ENCODE peak calls at places on chromosomes 3 and 15, in five cellular contexts. O is adrenal gland, V is left ventricle myocardium inferior, X is fibroblast of mammary gland, W is AG04449. R is an unnamed sample.

GRCh38 chr3:14235896-14236295 is 57.3 kb downstream of the LSM3 start:
- DNase-seq in O (no peak), V (peak), X (no peak), W (no peak), R (no peak)

GRCh38 chr3:194141415-194142155 is 5.6 kb downstream of the HES1 start:
- DNase-seq in O (peak), V (peak), X (peak), W (no peak), R (peak)

GRCh38 chr15:94174399-94174802 is 57.0 kb upstream of the MCTP2 start:
- DNase-seq in O (no peak), V (no peak), X (peak), W (peak), R (no peak)

GRCh38 chr15:35302340-35302739 is 217.2 kb upstream of the NANOGP8 start:
- DNase-seq in O (no peak), V (no peak), X (no peak), W (no peak), R (no peak)

GRCh38 chr3:187041362-187042061 is 97.8 kb downstream of the RPL39L start:
- DNase-seq in O (no peak), V (no peak), X (no peak), W (no peak), R (peak)

GRCh38 chr3:72515915-72516314 is 332.3 kb downstream of the SHQ1 start:
- DNase-seq in O (no peak), V (no peak), X (peak), W (no peak), R (peak)

GRCh38 chr3:115512565-115513410 is 110.5 kb upstream of the GAP43 start:
- DNase-seq in O (no peak), V (peak), X (peak), W (no peak), R (peak)

GRCh38 chr3:141804447-141804777 is 41.2 kb downstream of the GRK7 start:
- DNase-seq in O (no peak), V (no peak), X (no peak), W (no peak), R (no peak)

GRCh38 chr15:29364429-29365078 is 94.9 kb upstream of the NSMCE3 start:
- DNase-seq in O (no peak), V (no peak), X (peak), W (peak), R (peak)

GRCh38 chr15:101501703-101502373 is 12.3 kb upstream of the PCSK6 start:
- DNase-seq in O (peak), V (no peak), X (no peak), W (no peak), R (no peak)

GRCh38 chr3:145623349-145623748 is 537.6 kb downstream of the PLOD2 start:
- DNase-seq in O (no peak), V (no peak), X (peak), W (no peak), R (no peak)

GRCh38 chr3:190338717-190339116 is 16.5 kb upstream of the CLDN1 start:
- DNase-seq in O (no peak), V (no peak), X (peak), W (no peak), R (peak)

GRCh38 chr3:130894130-130894872 is 417 bp downstream of the ATP2C1 start:
- DNase-seq in O (peak), V (peak), X (no peak), W (no peak), R (peak)

GRCh38 chr3:162719684-162720341 is 1223.2 kb downstream of the OTOL1 start:
- DNase-seq in O (no peak), V (no peak), X (peak), W (peak), R (peak)

GRCh38 chr15:72353266-72353665 is 22.5 kb downstream of the HEXA start:
- DNase-seq in O (no peak), V (no peak), X (peak), W (no peak), R (no peak)

GRCh38 chr15:52716536-52716935 is 37.3 kb upstream of the ATOSA start:
- DNase-seq in O (no peak), V (no peak), X (no peak), W (no peak), R (no peak)

GRCh38 chr15:74464897-74465296 is 3.9 kb upstream of the UBL7 start:
- DNase-seq in O (no peak), V (no peak), X (no peak), W (no peak), R (no peak)

GRCh38 chr3:178385280-178385952 is 150.8 kb upstream of the KCNMB2 start:
- DNase-seq in O (no peak), V (no peak), X (peak), W (no peak), R (peak)

GRCh38 chr3:52091566-52092290 is 35.4 kb upstream of the DUSP7 start:
- DNase-seq in O (no peak), V (peak), X (peak), W (no peak), R (peak)

GRCh38 chr3:5022966-5023776 is 43.9 kb downstream of the BHLHE40 start:
- DNase-seq in O (peak), V (no peak), X (peak), W (peak), R (peak)

GRCh38 chr3:141093971-141094401 is 42.8 kb downstream of the SPSB4 start:
- DNase-seq in O (no peak), V (peak), X (no peak), W (no peak), R (peak)

GRCh38 chr3:29950232-29950631 is 656.2 kb upstream of the TGFBR2 start:
- DNase-seq in O (no peak), V (no peak), X (no peak), W (no peak), R (no peak)

GRCh38 chr3:183385698-183386590 is 42.5 kb downstream of the MCF2L2 start:
- DNase-seq in O (peak), V (no peak), X (peak), W (peak), R (peak)

GRCh38 chr15:52150043-52150825 is 37.7 kb upstream of the BCL2L10 start:
- DNase-seq in O (no peak), V (no peak), X (no peak), W (no peak), R (no peak)

GRCh38 chr15:84826369-84826823 is 9.2 kb downstream of the ALPK3 start:
- DNase-seq in O (no peak), V (no peak), X (peak), W (no peak), R (peak)

GRCh38 chr3:104886220-104886995 is 480.3 kb upstream of the ALCAM start:
- DNase-seq in O (peak), V (no peak), X (peak), W (no peak), R (peak)

GRCh38 chr15:86711476-86711875 is 631.8 kb downstream of the AGBL1 start:
- DNase-seq in O (no peak), V (no peak), X (no peak), W (no peak), R (no peak)

GRCh38 chr15:52236015-52236414 is 44.8 kb upstream of the GNB5 start:
- DNase-seq in O (no peak), V (no peak), X (no peak), W (no peak), R (no peak)

GRCh38 chr3:180631317-180631716 is 29.4 kb downstream of the TTC14 start:
- DNase-seq in O (no peak), V (no peak), X (no peak), W (no peak), R (no peak)

GRCh38 chr15:91887921-91888373 is 34.4 kb downstream of the SLCO3A1 start:
- DNase-seq in O (no peak), V (no peak), X (peak), W (no peak), R (peak)

GRCh38 chr3:106004137-106004600 is 135.4 kb upstream of the CBLB start:
- DNase-seq in O (no peak), V (no peak), X (peak), W (peak), R (peak)

GRCh38 chr15:50181983-50182232 is at the start of gene SLC27A2:
- DNase-seq in O (no peak), V (peak), X (no peak), W (no peak), R (peak)

GRCh38 chr3:107687182-107687581 is 164.4 kb downstream of the BBX start:
- DNase-seq in O (no peak), V (no peak), X (no peak), W (no peak), R (no peak)

GRCh38 chr3:150110097-150110496 is 139.4 kb upstream of the PFN2 start:
- DNase-seq in O (no peak), V (no peak), X (no peak), W (no peak), R (no peak)

GRCh38 chr15:69784808-69785550 is 312.7 kb downstream of the TLE3 start:
- DNase-seq in O (no peak), V (no peak), X (peak), W (no peak), R (peak)

GRCh38 chr3:44883999-44884431 is 9.6 kb downstream of the TGM4 start:
- DNase-seq in O (no peak), V (no peak), X (peak), W (peak), R (peak)

GRCh38 chr15:37015025-37015424 is 85.3 kb downstream of the MEIS2 start:
- DNase-seq in O (peak), V (no peak), X (peak), W (no peak), R (peak)

GRCh38 chr3:11517601-11518000 is 126.1 kb downstream of the VGLL4 start:
- DNase-seq in O (no peak), V (no peak), X (no peak), W (no peak), R (no peak)

GRCh38 chr3:11509175-11510000 is 134.3 kb downstream of the VGLL4 start:
- DNase-seq in O (peak), V (peak), X (peak), W (peak), R (peak)

GRCh38 chr3:11513817-11514135 is 129.9 kb downstream of the VGLL4 start:
- DNase-seq in O (no peak), V (no peak), X (no peak), W (no peak), R (peak)

GRCh38 chr3:11510001-11510760 is 133.5 kb downstream of the VGLL4 start:
- DNase-seq in O (peak), V (peak), X (no peak), W (no peak), R (no peak)

DNA sequence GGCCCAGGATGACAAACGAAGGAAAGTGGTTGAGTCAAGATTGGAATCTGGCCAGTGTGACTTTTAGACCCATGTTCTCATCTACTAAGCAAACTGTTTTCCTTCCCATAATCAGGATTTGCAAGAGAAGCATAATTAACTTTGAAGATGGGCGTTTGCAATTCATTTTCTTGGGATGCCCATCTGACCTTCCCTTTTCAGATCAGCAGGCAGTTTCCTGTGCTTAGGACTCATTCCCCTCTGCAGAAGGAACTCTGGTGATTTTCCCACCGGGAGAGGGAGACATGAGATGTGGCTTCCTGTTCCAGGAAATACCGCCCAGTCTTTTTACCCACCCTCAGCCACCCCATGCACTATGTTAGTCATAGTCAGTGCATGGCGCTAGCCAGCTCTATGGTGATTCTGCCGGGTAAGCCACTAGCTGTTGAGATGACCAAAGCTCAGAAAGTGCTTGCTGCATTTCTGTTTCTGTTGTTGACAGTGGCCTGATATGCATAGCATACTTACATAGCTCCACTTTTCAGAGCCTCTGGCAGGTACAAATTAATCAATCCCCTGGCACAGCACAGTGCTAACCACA is 129.4 kb downstream of the VGLL4 start:
- DNase-seq in O (peak), V (peak), X (peak), W (peak), R (peak)
- TF ChIP-seq CTCF in O (no peak), V (peak), X (no peak), W (no peak), R (no peak)

DNA sequence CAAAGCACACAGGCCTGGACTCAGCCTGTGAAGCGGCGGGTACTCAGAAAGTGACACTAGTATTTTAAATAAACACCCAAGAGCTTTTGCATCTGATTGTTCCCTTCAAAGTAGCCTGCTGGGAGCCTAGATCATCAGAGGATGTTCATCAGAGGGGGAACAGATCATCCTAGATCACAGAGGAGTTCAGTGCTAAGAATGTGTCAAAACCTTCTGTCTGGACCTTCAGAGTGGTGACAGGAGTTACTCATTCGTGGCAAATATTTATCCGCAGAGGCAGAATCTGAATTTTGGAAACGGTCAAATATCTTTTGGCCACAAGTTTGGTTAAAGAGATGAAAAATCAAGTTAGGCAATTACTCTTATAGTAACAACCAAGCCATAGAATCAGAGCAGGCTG is 9.7 kb upstream of the KIF7 start:
- DNase-seq in O (no peak), V (no peak), X (no peak), W (no peak), R (no peak)
- H3K4me3 ChIP-seq in O (peak), V (peak), X (peak), W (no peak), R (no peak)

DNA sequence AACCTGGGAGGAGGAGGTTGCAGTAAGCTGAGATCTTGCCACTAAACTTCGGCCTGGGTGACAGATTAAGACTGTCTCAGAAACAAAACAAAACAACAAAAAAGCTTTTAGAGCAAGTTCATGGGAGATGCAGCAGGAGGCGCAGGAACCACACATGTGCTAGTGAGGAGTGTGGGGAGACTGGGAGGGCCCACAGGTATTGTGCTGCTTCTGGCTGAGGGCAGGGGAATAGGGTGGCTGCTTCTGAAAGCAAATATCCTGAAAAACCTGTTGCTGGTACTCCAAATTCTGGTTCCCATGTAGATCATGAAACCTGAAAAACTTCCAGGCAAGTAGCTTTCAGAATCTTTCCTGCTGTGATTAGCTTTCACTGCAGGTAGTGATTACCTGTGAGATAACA is 22.1 kb downstream of the TYRO3 start:
- DNase-seq in O (no peak), V (no peak), X (no peak), W (no peak), R (no peak)
- TF ChIP-seq CTCF in O (no peak), V (no peak), X (peak), W (no peak), R (peak)

GRCh38 chr15:96335429-96335807 is 4.9 kb downstream of the NR2F2 start:
- DNase-seq in O (no peak), V (no peak), X (peak), W (no peak), R (peak)
- H3K4me3 ChIP-seq in O (peak), V (peak), X (peak), W (peak), R (peak)

GRCh38 chr3:119494597-119494996 is 3.8 kb upstream of the TIMMDC1 start:
- DNase-seq in O (no peak), V (no peak), X (no peak), W (no peak), R (no peak)
- TF ChIP-seq CTCF in O (no peak), V (no peak), X (peak), W (no peak), R (peak)

GRCh38 chr3:119297169-119297568 is 3.0 kb downstream of the ARHGAP31 start:
- DNase-seq in O (no peak), V (peak), X (peak), W (no peak), R (peak)

GRCh38 chr3:119295816-119296484 is 1.8 kb downstream of the ARHGAP31 start:
- DNase-seq in O (no peak), V (no peak), X (peak), W (no peak), R (peak)

GRCh38 chr3:119298565-119298941 is 4.4 kb downstream of the ARHGAP31 start:
- DNase-seq in O (no peak), V (no peak), X (no peak), W (no peak), R (no peak)

GRCh38 chr3:119294889-119295769 is 946 bp downstream of the ARHGAP31 start:
- DNase-seq in O (peak), V (peak), X (peak), W (no peak), R (peak)

GRCh38 chr3:119296723-119297122 is 2.5 kb downstream of the ARHGAP31 start:
- DNase-seq in O (no peak), V (no peak), X (no peak), W (no peak), R (no peak)
- H3K4me3 ChIP-seq in O (peak), V (peak), X (no peak), W (peak), R (peak)

GRCh38 chr3:24137958-24138875 is 193.1 kb downstream of the NR1D2 start:
- DNase-seq in O (peak), V (no peak), X (no peak), W (no peak), R (no peak)

GRCh38 chr3:24138876-24139256 is 193.8 kb downstream of the NR1D2 start:
- DNase-seq in O (no peak), V (no peak), X (no peak), W (no peak), R (no peak)

GRCh38 chr3:24141548-24141947 is 196.5 kb downstream of the NR1D2 start:
- DNase-seq in O (no peak), V (no peak), X (no peak), W (no peak), R (no peak)

GRCh38 chr3:24137354-24137753 is 192.3 kb downstream of the NR1D2 start:
- DNase-seq in O (no peak), V (no peak), X (no peak), W (no peak), R (no peak)

GRCh38 chr3:24139463-24140412 is 194.7 kb downstream of the NR1D2 start:
- DNase-seq in O (no peak), V (no peak), X (no peak), W (no peak), R (no peak)
- TF ChIP-seq CTCF in O (no peak), V (no peak), X (no peak), W (no peak), R (no peak)

DNA sequence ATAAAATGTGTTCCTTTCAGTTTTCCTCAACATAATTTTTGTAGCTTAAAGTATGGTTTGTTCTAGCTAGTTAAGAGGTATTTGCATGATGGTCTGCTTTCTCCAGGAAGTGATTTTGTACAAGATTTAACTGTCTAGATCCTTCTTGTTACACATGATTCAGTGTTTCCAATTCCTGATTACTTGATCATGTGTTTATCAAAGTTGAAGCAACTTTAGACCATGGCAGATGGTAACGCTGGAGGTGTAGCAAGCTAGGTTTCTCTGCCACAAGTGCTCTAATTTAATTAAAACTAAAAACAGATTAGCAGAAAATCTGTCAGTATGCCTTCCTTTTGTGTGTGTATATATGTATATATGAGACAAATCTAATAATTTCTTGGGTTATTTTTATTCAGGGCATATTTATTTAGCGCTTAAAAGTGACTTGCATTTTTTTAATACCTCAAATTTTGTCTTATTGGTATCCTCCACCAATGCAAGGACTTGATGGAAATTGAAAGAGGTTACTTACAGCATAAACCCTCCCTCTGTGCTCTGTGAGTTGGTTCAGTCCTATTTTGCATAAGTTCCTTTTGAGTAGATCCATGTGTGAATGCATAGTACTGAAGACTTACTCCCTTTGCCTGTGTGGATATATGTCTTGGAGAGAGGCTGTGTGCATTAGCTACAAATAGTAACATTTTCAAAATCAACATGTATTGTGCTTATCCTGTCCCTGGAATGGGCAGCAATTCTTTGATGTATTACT is 157.3 kb upstream of the CGNL1 start:
- DNase-seq in O (no peak), V (no peak), X (peak), W (peak), R (peak)
- H3K4me3 ChIP-seq in O (peak), V (peak), X (peak), W (peak), R (peak)

GRCh38 chr3:128787256-128788253 is 61.6 kb downstream of the RAB7A start:
- DNase-seq in O (no peak), V (no peak), X (peak), W (no peak), R (peak)
- TF ChIP-seq CTCF in O (peak), V (peak), X (peak), W (peak), R (peak)

R was measured in fibroblast of the aortic adventitia.